ENCODE peak calls at places on chromosomes 1 and 21, in four cellular contexts. M is mesothelial cell of epicardium, G is IMR-90, O is body of pancreas. U is an unnamed sample.

GRCh38 chr1:17190526-17190995 is 14.4 kb upstream of the PADI1 start:
- DNase-seq in M (no peak), G (no peak), O (no peak), U (no peak)

GRCh38 chr1:64748706-64749105 is 3.8 kb downstream of the RAVER2 start:
- DNase-seq in M (no peak), G (no peak), O (no peak), U (no peak)

GRCh38 chr1:174744886-174745285 is 254.9 kb upstream of the CACYBP start:
- DNase-seq in M (no peak), G (peak), O (no peak), U (no peak)

GRCh38 chr1:27993241-27993640 is 33.5 kb downstream of the XKR8 start:
- DNase-seq in M (no peak), G (no peak), O (no peak), U (no peak)

GRCh38 chr1:212473729-212474128 is 41.0 kb downstream of the NENF start:
- DNase-seq in M (no peak), G (no peak), O (no peak), U (no peak)

GRCh38 chr1:169701261-169701802 is 10.1 kb downstream of the SELL start:
- DNase-seq in M (no peak), G (no peak), O (no peak), U (no peak)

GRCh38 chr1:38964140-38964548 is 22.5 kb upstream of the RHBDL2 start:
- DNase-seq in M (no peak), G (no peak), O (no peak), U (no peak)

GRCh38 chr1:14571810-14572767 is 26.4 kb upstream of the KAZN start:
- DNase-seq in M (no peak), G (no peak), O (no peak), U (no peak)

GRCh38 chr1:219790834-219791615 is 137.3 kb downstream of the SLC30A10 start:
- DNase-seq in M (no peak), G (peak), O (no peak), U (no peak)

GRCh38 chr1:212288614-212289013 is 3.4 kb downstream of the PPP2R5A start:
- DNase-seq in M (no peak), G (peak), O (no peak), U (no peak)

GRCh38 chr1:221741364-221741970 is 422 bp downstream of the DUSP10 start:
- DNase-seq in M (no peak), G (peak), O (peak), U (no peak)

GRCh38 chr1:223129229-223129851 is 13.7 kb downstream of the TLR5 start:
- DNase-seq in M (peak), G (peak), O (peak), U (peak)

GRCh38 chr1:156319664-156320063 is 18.4 kb downstream of the CCT3 start:
- DNase-seq in M (no peak), G (peak), O (no peak), U (no peak)

GRCh38 chr1:24503003-24503751 is 541 bp downstream of the RCAN3 start:
- DNase-seq in M (no peak), G (no peak), O (no peak), U (peak)

GRCh38 chr1:25451903-25452302 is 21.2 kb downstream of the MACO1 start:
- DNase-seq in M (no peak), G (no peak), O (no peak), U (no peak)

GRCh38 chr1:14866841-14867626 is 268.5 kb downstream of the KAZN start:
- DNase-seq in M (no peak), G (no peak), O (no peak), U (no peak)

GRCh38 chr1:86754265-86754974 is 50.0 kb downstream of the SH3GLB1 start:
- DNase-seq in M (no peak), G (no peak), O (no peak), U (no peak)

GRCh38 chr1:20383631-20384030 is 93.0 kb downstream of the VWA5B1 start:
- DNase-seq in M (no peak), G (no peak), O (no peak), U (no peak)

GRCh38 chr1:155529109-155529508 is 33.5 kb downstream of the ASH1L start:
- DNase-seq in M (no peak), G (no peak), O (no peak), U (no peak)

DNA sequence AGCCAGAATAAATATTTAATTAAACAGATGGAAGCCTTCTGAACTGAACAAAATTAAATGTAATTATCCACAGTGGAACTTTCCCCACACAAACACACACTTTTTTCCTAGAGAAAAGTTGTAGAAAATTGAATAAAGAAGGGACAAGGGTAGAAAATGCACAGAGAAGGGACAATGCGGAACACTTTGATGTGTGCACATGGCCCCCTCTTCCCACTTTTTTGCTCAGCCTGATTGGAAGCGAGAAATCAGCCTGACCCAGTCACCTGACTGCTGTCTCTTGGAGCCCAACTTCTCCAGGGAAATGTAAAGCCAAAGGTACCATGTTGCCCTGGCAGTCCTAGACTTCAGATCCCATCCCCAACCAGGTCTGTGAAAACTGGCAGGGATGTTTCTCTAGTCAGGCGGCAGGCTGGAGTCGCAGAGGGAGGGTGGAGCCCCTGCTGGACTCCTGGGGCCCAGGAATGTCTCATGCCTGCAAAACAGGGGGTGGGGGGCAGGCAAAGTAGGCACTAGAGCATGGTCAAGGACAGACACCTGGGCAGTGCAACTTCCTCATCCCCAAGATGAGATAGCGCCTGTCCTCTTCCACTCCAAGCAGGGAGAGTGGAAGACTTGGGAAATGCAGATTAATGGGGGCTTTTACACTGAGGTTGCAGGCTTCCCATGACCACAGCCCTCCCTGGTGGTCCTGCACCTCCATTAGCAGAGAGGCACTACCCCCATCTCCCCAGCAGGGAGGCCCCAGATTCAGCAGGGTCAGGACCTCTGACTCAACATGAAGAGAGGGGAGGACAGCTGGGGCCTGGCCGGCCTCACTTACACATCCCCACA is 2.8 kb downstream of the CERS2 start:
- DNase-seq in M (no peak), G (no peak), O (peak), U (no peak)
- TF ChIP-seq CTCF in M (no peak), G (peak), O (no peak), U (peak)

DNA sequence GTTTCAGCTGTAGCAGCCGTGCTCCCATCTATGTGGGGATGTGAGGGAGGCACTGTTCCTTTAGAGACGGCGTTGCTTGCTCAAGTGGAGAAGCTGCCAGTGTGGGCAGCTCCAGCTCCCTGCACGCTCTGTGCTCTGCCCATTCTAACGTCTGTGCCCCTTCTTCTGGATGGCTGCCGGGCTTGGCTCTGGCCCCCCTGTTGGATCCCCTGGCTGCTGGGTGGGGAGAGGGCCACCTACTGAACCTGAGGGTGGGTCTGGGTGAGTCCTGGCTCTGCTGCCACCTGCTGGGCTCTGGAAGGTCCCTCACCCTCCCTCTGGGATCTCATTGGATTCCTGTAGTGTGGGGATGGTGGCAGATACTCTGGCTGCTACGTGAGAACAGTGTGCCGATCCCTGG is 5.0 kb downstream of the PFKL start:
- DNase-seq in M (no peak), G (peak), O (peak), U (peak)
- TF ChIP-seq CTCF in M (peak), G (peak), O (peak), U (peak)

GRCh38 chr21:37032293-37032692 is 25.8 kb downstream of the RIPPLY3 start:
- DNase-seq in M (no peak), G (no peak), O (no peak), U (no peak)

GRCh38 chr21:37030864-37031263 is 24.4 kb downstream of the RIPPLY3 start:
- DNase-seq in M (no peak), G (no peak), O (no peak), U (no peak)

GRCh38 chr21:37032877-37033471 is 26.5 kb downstream of the RIPPLY3 start:
- DNase-seq in M (no peak), G (peak), O (no peak), U (no peak)

DNA sequence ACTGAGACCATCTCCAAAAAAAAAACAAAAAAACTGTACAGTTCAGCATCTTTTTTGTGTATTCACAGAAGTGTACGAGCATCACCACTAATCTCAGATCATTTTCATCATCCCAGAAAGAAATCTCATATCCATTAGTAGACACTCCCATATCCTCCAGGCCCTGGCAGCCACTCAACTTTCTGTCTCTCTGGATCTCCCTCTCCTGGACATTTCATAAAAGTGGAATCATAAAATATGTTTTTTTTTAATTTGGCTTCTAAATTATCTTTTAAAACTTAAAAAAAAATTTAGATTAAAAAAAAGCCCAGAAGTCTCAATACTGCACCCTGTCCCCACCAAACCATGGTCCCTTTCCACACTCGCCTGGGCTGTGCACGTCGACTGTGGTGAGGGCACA is 22.1 kb downstream of the RIPPLY3 start:
- DNase-seq in M (no peak), G (no peak), O (no peak), U (no peak)
- TF ChIP-seq CTCF in M (peak), G (no peak), O (no peak), U (no peak)

GRCh38 chr1:67685558-67686271 is 714 bp downstream of the GADD45A start:
- DNase-seq in M (peak), G (no peak), O (peak), U (peak)
- TF ChIP-seq CTCF in M (no peak), G (no peak), O (no peak), U (no peak)

U was measured in progenitor cell of endocrine pancreas.